ENCODE peak calls at places on chromosomes 2 and 18, in four cellular contexts. T, Y, D and Q are unnamed samples.

GRCh38 chr2:128468186-128468585 is 149.5 kb upstream of the HS6ST1 start:
- DNase-seq in T (no peak), Y (no peak), D (no peak), Q (no peak)

GRCh38 chr2:147808520-147808919 is 36.3 kb upstream of the ACVR2A start:
- DNase-seq in T (no peak), Y (no peak), D (no peak), Q (no peak)

GRCh38 chr18:10245517-10246175 is 208.8 kb upstream of the APCDD1 start:
- DNase-seq in T (peak), Y (no peak), D (no peak), Q (no peak)

GRCh38 chr2:190088917-190089316 is 26.4 kb upstream of the MSTN start:
- DNase-seq in T (peak), Y (no peak), D (peak), Q (peak)

GRCh38 chr2:10900216-10901109 is 11.3 kb upstream of the KCNF1 start:
- DNase-seq in T (peak), Y (no peak), D (peak), Q (no peak)

GRCh38 chr2:241036397-241036963 is 38.1 kb downstream of the SNED1 start:
- DNase-seq in T (no peak), Y (peak), D (no peak), Q (no peak)

GRCh38 chr2:21317131-21317530 is 193.4 kb downstream of the TDRD15 start:
- DNase-seq in T (peak), Y (peak), D (peak), Q (peak)

GRCh38 chr18:42339324-42339723 is 384.3 kb downstream of the PIK3C3 start:
- DNase-seq in T (no peak), Y (no peak), D (no peak), Q (no peak)

GRCh38 chr2:128809256-128809636 is 490.6 kb upstream of the HS6ST1 start:
- DNase-seq in T (no peak), Y (no peak), D (no peak), Q (no peak)

GRCh38 chr18:52992041-52992440 is 652.0 kb downstream of the DCC start:
- DNase-seq in T (peak), Y (no peak), D (no peak), Q (peak)

GRCh38 chr2:2648094-2648493 is 317.0 kb upstream of the MYT1L start:
- DNase-seq in T (no peak), Y (no peak), D (no peak), Q (no peak)

GRCh38 chr2:87996570-87996969 is 19.8 kb downstream of the RNU2-63P start:
- DNase-seq in T (no peak), Y (no peak), D (no peak), Q (no peak)

GRCh38 chr2:54906711-54907110 is 143.5 kb downstream of the RTN4 start:
- DNase-seq in T (no peak), Y (no peak), D (no peak), Q (no peak)

GRCh38 chr2:128735296-128735960 is 416.8 kb upstream of the HS6ST1 start:
- DNase-seq in T (no peak), Y (no peak), D (no peak), Q (no peak)

GRCh38 chr2:112601754-112602153 is 17.3 kb downstream of the CHCHD5 start:
- DNase-seq in T (no peak), Y (no peak), D (no peak), Q (no peak)

GRCh38 chr2:240569523-240569997 is 1.3 kb downstream of the RNPEPL1 start:
- DNase-seq in T (no peak), Y (peak), D (no peak), Q (no peak)

GRCh38 chr2:88671786-88672427 is 19.6 kb upstream of the RPIA start:
- DNase-seq in T (peak), Y (peak), D (peak), Q (no peak)

GRCh38 chr18:45175505-45175904 is 439.8 kb upstream of the SLC14A2 start:
- DNase-seq in T (no peak), Y (no peak), D (no peak), Q (no peak)

GRCh38 chr18:36829362-36830140 is 624 bp downstream of the KIAA1328 start:
- DNase-seq in T (no peak), Y (no peak), D (no peak), Q (no peak)

GRCh38 chr18:39796413-39796812 is 2158.6 kb upstream of the PIK3C3 start:
- DNase-seq in T (no peak), Y (no peak), D (no peak), Q (no peak)

GRCh38 chr2:148876589-148877402 is 1.8 kb downstream of the KIF5C start:
- DNase-seq in T (peak), Y (peak), D (no peak), Q (peak)

GRCh38 chr2:223723954-223724411 is 113.4 kb downstream of the AP1S3 start:
- DNase-seq in T (no peak), Y (no peak), D (no peak), Q (peak)

GRCh38 chr2:45004569-45005181 is 4.6 kb downstream of the SIX2 start:
- DNase-seq in T (no peak), Y (peak), D (no peak), Q (no peak)

GRCh38 chr18:58635891-58636290 is 7.0 kb upstream of the ALPK2 start:
- DNase-seq in T (no peak), Y (no peak), D (peak), Q (no peak)

GRCh38 chr18:36499938-36500337 is 202.4 kb downstream of the FHOD3 start:
- DNase-seq in T (no peak), Y (no peak), D (no peak), Q (no peak)

GRCh38 chr2:152506843-152507242 is 171.9 kb downstream of the FMNL2 start:
- DNase-seq in T (no peak), Y (no peak), D (no peak), Q (no peak)

GRCh38 chr2:75596784-75597183 is 36.0 kb upstream of the EVA1A start:
- DNase-seq in T (no peak), Y (no peak), D (no peak), Q (no peak)

GRCh38 chr2:108968619-108969018 is 20.4 kb downstream of the EDAR start:
- DNase-seq in T (no peak), Y (no peak), D (no peak), Q (no peak)

GRCh38 chr2:121092095-121092494 is 192.9 kb downstream of the TFCP2L1 start:
- DNase-seq in T (no peak), Y (no peak), D (no peak), Q (no peak)

GRCh38 chr2:242060212-242060835 is 190.8 kb downstream of the RTP5 start:
- DNase-seq in T (no peak), Y (no peak), D (no peak), Q (no peak)

GRCh38 chr18:47881752-47882455 is 48.6 kb downstream of the SMAD2 start:
- DNase-seq in T (no peak), Y (no peak), D (peak), Q (no peak)

GRCh38 chr2:105732096-105732495 is 12.6 kb upstream of the NCK2 start:
- DNase-seq in T (no peak), Y (no peak), D (no peak), Q (no peak)

DNA sequence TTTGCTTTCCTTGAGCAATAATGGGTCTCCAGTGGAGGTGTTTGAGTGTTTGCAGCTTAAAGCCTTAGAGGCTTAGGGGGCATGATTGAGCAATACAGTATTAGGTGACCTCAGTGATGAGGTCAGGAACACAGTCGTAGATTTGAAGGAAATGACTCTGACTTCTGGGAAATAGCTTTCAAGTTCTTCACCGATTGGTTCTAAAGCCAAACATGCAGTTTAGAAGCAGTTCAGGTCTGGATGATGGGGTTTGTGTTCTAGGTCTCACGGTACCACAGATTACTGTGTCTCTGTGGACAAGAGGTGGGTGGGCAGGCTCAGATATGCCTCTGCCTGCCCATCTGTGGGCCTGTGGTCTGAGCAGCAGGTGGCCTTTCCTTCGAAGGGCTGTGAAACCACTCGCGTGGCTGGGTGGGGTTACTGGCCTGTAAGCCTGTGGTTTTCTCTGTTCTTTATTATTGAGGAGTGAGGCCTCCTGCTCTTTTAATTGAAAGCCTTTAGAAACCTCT is 7.8 kb downstream of the MTHFD2 start:
- DNase-seq in T (no peak), Y (no peak), D (no peak), Q (no peak)
- TF ChIP-seq YY1 in T (no peak), Y (no peak), D (no peak), Q (no peak)

GRCh38 chr2:65438137-65438899 is 5.9 kb upstream of the SPRED2 start:
- DNase-seq in T (no peak), Y (peak), D (no peak), Q (no peak)

GRCh38 chr2:65437392-65438135 is 5.2 kb upstream of the SPRED2 start:
- DNase-seq in T (no peak), Y (peak), D (no peak), Q (peak)

GRCh38 chr2:65436169-65436824 is 3.9 kb upstream of the SPRED2 start:
- DNase-seq in T (peak), Y (peak), D (peak), Q (no peak)

GRCh38 chr2:65435625-65436168 is 3.3 kb upstream of the SPRED2 start:
- DNase-seq in T (peak), Y (peak), D (peak), Q (no peak)

DNA sequence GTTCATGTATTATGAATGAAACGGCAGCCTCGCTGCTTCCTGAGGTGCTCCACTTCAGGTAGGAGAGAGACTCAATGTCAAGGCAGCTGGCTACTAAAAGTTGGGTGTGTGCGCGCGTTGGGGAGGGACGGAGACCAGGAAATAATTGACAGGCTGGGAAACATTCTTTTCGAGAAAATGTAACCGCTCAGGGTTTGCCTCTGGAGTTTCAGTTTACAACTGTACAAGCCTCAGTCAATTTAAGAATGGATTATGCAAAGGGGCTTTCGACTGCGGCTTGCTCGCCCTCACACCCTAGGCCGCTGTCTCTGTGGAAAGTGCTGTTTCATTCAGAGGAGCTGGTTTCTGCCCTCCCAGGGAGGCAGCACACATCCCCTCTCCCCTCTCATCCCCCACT is 4.4 kb upstream of the SPRED2 start:
- DNase-seq in T (peak), Y (no peak), D (no peak), Q (no peak)
- TF ChIP-seq YY1 in T (no peak), Y (no peak), D (no peak), Q (no peak)

GRCh38 chr2:79713131-79713785 is 200.4 kb downstream of the CTNNA2 start:
- DNase-seq in T (no peak), Y (no peak), D (no peak), Q (no peak)

GRCh38 chr2:79716266-79716665 is 203.4 kb downstream of the CTNNA2 start:
- DNase-seq in T (no peak), Y (no peak), D (no peak), Q (peak)

GRCh38 chr2:79715328-79715727 is 202.5 kb downstream of the CTNNA2 start:
- DNase-seq in T (no peak), Y (no peak), D (no peak), Q (no peak)

GRCh38 chr2:79721966-79722365 is 209.1 kb downstream of the CTNNA2 start:
- DNase-seq in T (no peak), Y (no peak), D (no peak), Q (no peak)

GRCh38 chr2:79717364-79718007 is 204.6 kb downstream of the CTNNA2 start:
- DNase-seq in T (no peak), Y (no peak), D (no peak), Q (peak)
- TF ChIP-seq YY1 in T (no peak), Y (no peak), D (no peak), Q (no peak)

DNA sequence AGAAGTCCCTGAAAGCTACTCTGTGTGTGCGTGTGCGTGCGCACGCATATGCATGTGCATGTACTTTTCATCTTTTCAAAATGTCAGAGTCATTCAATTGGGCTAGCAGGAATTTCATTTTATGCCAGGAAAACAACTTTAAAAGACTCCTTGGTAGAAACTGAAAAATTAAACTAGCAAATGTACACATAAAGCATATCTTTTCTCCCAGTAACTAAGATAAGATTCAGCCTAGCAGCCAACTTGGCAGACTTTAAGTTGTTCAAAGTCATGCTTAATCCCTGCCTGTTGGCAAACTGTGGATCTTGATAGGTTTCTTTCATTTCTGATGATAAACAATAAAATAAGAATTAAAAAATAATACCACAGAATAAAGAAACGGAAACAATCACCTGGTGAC is 1129.1 kb downstream of the LRP1B start:
- DNase-seq in T (no peak), Y (no peak), D (no peak), Q (no peak)
- TF ChIP-seq YY1 in T (no peak), Y (no peak), D (no peak), Q (no peak)

DNA sequence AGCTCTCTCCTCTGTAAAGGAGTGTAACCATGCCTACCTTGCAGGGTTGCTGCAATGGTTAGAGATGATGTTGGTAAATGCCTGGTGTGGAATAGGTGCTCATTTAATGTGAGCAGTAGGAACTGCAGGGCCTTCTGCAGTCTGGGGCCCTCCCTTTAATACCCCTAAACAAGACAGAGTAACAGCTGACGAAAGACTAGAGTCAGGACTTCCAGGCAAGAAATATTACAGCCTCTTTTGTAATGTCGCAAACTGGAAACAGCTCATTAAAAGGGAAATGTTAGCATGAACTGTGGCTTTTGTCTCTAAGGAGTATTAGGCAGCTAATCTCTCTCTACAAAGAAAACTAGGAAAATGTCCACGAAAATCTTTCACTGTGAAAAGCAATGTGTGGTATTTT is 26.0 kb downstream of the MARCO start:
- DNase-seq in T (no peak), Y (no peak), D (no peak), Q (no peak)
- TF ChIP-seq YY1 in T (no peak), Y (no peak), D (no peak), Q (no peak)

GRCh38 chr2:239190921-239191885 is 209.6 kb downstream of the HDAC4 start:
- DNase-seq in T (no peak), Y (peak), D (no peak), Q (no peak)
- TF ChIP-seq YY1 in T (no peak), Y (no peak), D (no peak), Q (no peak)

GRCh38 chr2:230158468-230158867 is 61.3 kb downstream of the SP110 start:
- DNase-seq in T (no peak), Y (no peak), D (no peak), Q (no peak)
- TF ChIP-seq YY1 in T (no peak), Y (no peak), D (no peak), Q (no peak)

GRCh38 chr2:172427256-172427989 is at the start of gene ITGA6:
- DNase-seq in T (peak), Y (peak), D (peak), Q (peak)

GRCh38 chr2:172426635-172427255 is 641 bp upstream of the ITGA6 start:
- DNase-seq in T (no peak), Y (no peak), D (no peak), Q (no peak)

GRCh38 chr2:172428841-172429173 is 1.4 kb downstream of the ITGA6 start:
- DNase-seq in T (no peak), Y (no peak), D (no peak), Q (no peak)

GRCh38 chr2:172429351-172429968 is 2.1 kb downstream of the ITGA6 start:
- DNase-seq in T (no peak), Y (no peak), D (no peak), Q (no peak)

GRCh38 chr2:172427990-172428840 is 829 bp downstream of the ITGA6 start:
- DNase-seq in T (peak), Y (peak), D (no peak), Q (peak)
- TF ChIP-seq YY1 in T (no peak), Y (peak), D (no peak), Q (no peak)